ENCODE peak calls at places on chromosomes 3 and 15, in seven cellular contexts. Z is astrocyte of the cerebellum; R is activated CD4-positive, alpha-beta T cell treated with anti-CD3 and anti-CD28 coated beads, Interleukin-2, amount 50 U/mL, for 48 hours; T is RWPE2; V is mesenteric fat pad; L is mesendoderm; F is activated T-helper 1 cell treated with anti-CD3 and anti-CD28 coated beads, Interleukin-12 subunit alpha, Interleukin-12 subunit beta, Interleukin-2, Interleukin-4 antibody, amounts not matched to agents 30 ng/mL and 10 ng/mL and 1 ng/mL, durations not matched to agents 14 hours and 24 hours and 36 hours. W is an unnamed sample.

GRCh38 chr3:63654931-63655330 is 2.5 kb downstream of the SNTN start:
- DNase-seq in Z (no peak), R (no peak), T (no peak), V (no peak), L (no peak), F (no peak), W (no peak)

GRCh38 chr3:32934150-32934742 is 17.2 kb upstream of the CCR4 start:
- DNase-seq in Z (no peak), R (peak), T (no peak), V (no peak), L (peak), F (no peak), W (no peak)

GRCh38 chr3:186421946-186422345 is 59.9 kb upstream of the DGKG start:
- DNase-seq in Z (no peak), R (no peak), T (no peak), V (no peak), L (no peak), F (no peak), W (no peak)

GRCh38 chr3:30924763-30925162 is 30.3 kb upstream of the GADL1 start:
- DNase-seq in Z (no peak), R (no peak), T (no peak), V (no peak), L (no peak), F (no peak), W (no peak)

GRCh38 chr3:127833281-127834032 is 11.1 kb upstream of the MGLL start:
- DNase-seq in Z (no peak), R (no peak), T (no peak), V (peak), L (no peak), F (no peak), W (no peak)

GRCh38 chr3:139728414-139728813 is 50.6 kb upstream of the NMNAT3 start:
- DNase-seq in Z (no peak), R (no peak), T (no peak), V (no peak), L (no peak), F (no peak), W (no peak)

GRCh38 chr15:67331676-67332075 is 77.1 kb downstream of the IQCH start:
- DNase-seq in Z (no peak), R (no peak), T (no peak), V (no peak), L (no peak), F (no peak), W (no peak)

GRCh38 chr3:100875239-100875638 is 118.0 kb downstream of the ABI3BP start:
- DNase-seq in Z (peak), R (no peak), T (peak), V (no peak), L (no peak), F (no peak), W (no peak)

GRCh38 chr3:123071146-123071545 is 4.3 kb downstream of the PDIA5 start:
- DNase-seq in Z (no peak), R (no peak), T (no peak), V (no peak), L (peak), F (no peak), W (no peak)

GRCh38 chr3:136343873-136344281 is 93.7 kb downstream of the PCCB start:
- DNase-seq in Z (peak), R (no peak), T (peak), V (peak), L (peak), F (no peak), W (no peak)

GRCh38 chr15:43134157-43134637 is 811 bp downstream of the TMEM62 start:
- DNase-seq in Z (no peak), R (no peak), T (no peak), V (no peak), L (no peak), F (no peak), W (peak)

GRCh38 chr3:153070153-153070868 is 91.7 kb upstream of the RAP2B start:
- DNase-seq in Z (peak), R (no peak), T (no peak), V (no peak), L (no peak), F (no peak), W (no peak)

GRCh38 chr15:30962079-30962478 is 29.3 kb downstream of the MTMR10 start:
- DNase-seq in Z (no peak), R (no peak), T (no peak), V (no peak), L (no peak), F (no peak), W (no peak)

GRCh38 chr15:40106203-40107161 is 2.2 kb downstream of the BMF start:
- DNase-seq in Z (no peak), R (no peak), T (peak), V (no peak), L (peak), F (no peak), W (peak)

GRCh38 chr3:58411851-58412830 is 21.5 kb downstream of the PDHB start:
- DNase-seq in Z (no peak), R (no peak), T (no peak), V (no peak), L (peak), F (no peak), W (no peak)

W was measured in activated T-cell treated with anti-CD3 and anti-CD28 coated beads, Interleukin-2, amount 50 U/mL, for 48 hours.